ENCODE peak calls at places on chromosomes 3 and 15, in four cellular contexts. One of them, this sample, is unnamed. For H3K4me1, the result is how much of the 10 kb centered on the place peaks cover.

GRCh38 chr3:185586644-185586964 is 509 bp downstream of the SENP2 start:
- DNase-seq in Panc1: no peak
- DNase-seq in right cardiac atrium: no peak
- DNase-seq in pancreas: no peak
- DNase-seq in this sample: no peak

GRCh38 chr3:62631471-62631870 is 243.7 kb downstream of the CADPS start:
- DNase-seq in Panc1: no peak
- DNase-seq in right cardiac atrium: no peak
- DNase-seq in pancreas: no peak
- DNase-seq in this sample: no peak

GRCh38 chr3:140096037-140096436 is 161.1 kb downstream of the CLSTN2 start:
- DNase-seq in Panc1: no peak
- DNase-seq in right cardiac atrium: no peak
- DNase-seq in pancreas: no peak
- DNase-seq in this sample: no peak

GRCh38 chr3:138842483-138843188 is 7.9 kb upstream of the PIK3CB start:
- DNase-seq in Panc1: no peak
- DNase-seq in right cardiac atrium: no peak
- DNase-seq in pancreas: no peak
- DNase-seq in this sample: no peak

GRCh38 chr3:54344601-54345216 is 222.4 kb downstream of the CACNA2D3 start:
- DNase-seq in Panc1: no peak
- DNase-seq in right cardiac atrium: no peak
- DNase-seq in pancreas: no peak
- DNase-seq in this sample: no peak

GRCh38 chr15:80424381-80424780 is 20.2 kb downstream of the ARNT2 start:
- DNase-seq in Panc1: no peak
- DNase-seq in right cardiac atrium: no peak
- DNase-seq in pancreas: no peak
- DNase-seq in this sample: no peak

GRCh38 chr15:47332481-47332880 is 384.8 kb upstream of the SEMA6D start:
- DNase-seq in Panc1: no peak
- DNase-seq in right cardiac atrium: no peak
- DNase-seq in pancreas: no peak
- DNase-seq in this sample: no peak

GRCh38 chr3:43817825-43818224 is 127.1 kb downstream of the ABHD5 start:
- DNase-seq in Panc1: no peak
- DNase-seq in right cardiac atrium: no peak
- DNase-seq in pancreas: no peak
- DNase-seq in this sample: no peak

GRCh38 chr3:184757010-184757651 is 45.3 kb upstream of the MAGEF1 start:
- DNase-seq in Panc1: no peak
- DNase-seq in right cardiac atrium: peak
- DNase-seq in pancreas: no peak
- DNase-seq in this sample: no peak

GRCh38 chr3:117928836-117929235 is 1105.8 kb downstream of the IGSF11 start:
- DNase-seq in Panc1: no peak
- DNase-seq in right cardiac atrium: no peak
- DNase-seq in pancreas: no peak
- DNase-seq in this sample: no peak

GRCh38 chr3:57151021-57151449 is 14.1 kb downstream of the IL17RD start:
- DNase-seq in Panc1: no peak
- DNase-seq in right cardiac atrium: no peak
- DNase-seq in pancreas: no peak
- DNase-seq in this sample: no peak

GRCh38 chr3:100580147-100580546 is 29.3 kb upstream of the ADGRG7 start:
- DNase-seq in Panc1: no peak
- DNase-seq in right cardiac atrium: no peak
- DNase-seq in pancreas: no peak
- DNase-seq in this sample: no peak

GRCh38 chr3:9600597-9600996 is 47.0 kb upstream of the LHFPL4 start:
- DNase-seq in Panc1: no peak
- DNase-seq in right cardiac atrium: peak
- DNase-seq in pancreas: peak
- DNase-seq in this sample: no peak

GRCh38 chr3:194508486-194509449 is 22.0 kb upstream of the ATP13A3 start:
- DNase-seq in Panc1: no peak
- DNase-seq in right cardiac atrium: no peak
- DNase-seq in pancreas: no peak
- DNase-seq in this sample: no peak

GRCh38 chr15:100671858-100672543 is 69.6 kb downstream of the ASB7 start:
- DNase-seq in Panc1: peak
- DNase-seq in right cardiac atrium: peak
- DNase-seq in pancreas: no peak
- DNase-seq in this sample: no peak

GRCh38 chr3:104614564-104614963 is 752.1 kb upstream of the ALCAM start:
- DNase-seq in Panc1: no peak
- DNase-seq in right cardiac atrium: no peak
- DNase-seq in pancreas: no peak
- DNase-seq in this sample: no peak

GRCh38 chr3:149555941-149556340 is 81.4 kb downstream of the TM4SF4 start:
- DNase-seq in Panc1: no peak
- DNase-seq in right cardiac atrium: no peak
- DNase-seq in pancreas: no peak
- DNase-seq in this sample: no peak

GRCh38 chr15:69525543-69525942 is 72.9 kb downstream of the RPLP1 start:
- DNase-seq in Panc1: no peak
- DNase-seq in right cardiac atrium: no peak
- DNase-seq in pancreas: no peak
- DNase-seq in this sample: no peak

GRCh38 chr15:39230205-39230916 is 350.5 kb upstream of the THBS1 start:
- DNase-seq in Panc1: no peak
- DNase-seq in right cardiac atrium: no peak
- DNase-seq in pancreas: no peak
- DNase-seq in this sample: no peak

GRCh38 chr15:74954515-74954914 is 2.1 kb downstream of the RPP25 start:
- DNase-seq in Panc1: no peak
- DNase-seq in right cardiac atrium: peak
- DNase-seq in pancreas: no peak
- DNase-seq in this sample: no peak

GRCh38 chr15:96047255-96047931 is 283.1 kb upstream of the NR2F2 start:
- DNase-seq in Panc1: no peak
- DNase-seq in right cardiac atrium: no peak
- DNase-seq in pancreas: no peak
- DNase-seq in this sample: no peak

GRCh38 chr3:149291178-149291577 is 42.3 kb downstream of the TM4SF18 start:
- DNase-seq in Panc1: no peak
- DNase-seq in right cardiac atrium: no peak
- DNase-seq in pancreas: no peak
- DNase-seq in this sample: no peak

GRCh38 chr15:71679223-71680078 is 130.9 kb upstream of the NR2E3 start:
- DNase-seq in Panc1: no peak
- DNase-seq in right cardiac atrium: no peak
- DNase-seq in pancreas: no peak
- DNase-seq in this sample: no peak

GRCh38 chr3:180420016-180420415 is 181.9 kb upstream of the TTC14 start:
- DNase-seq in Panc1: no peak
- DNase-seq in right cardiac atrium: no peak
- DNase-seq in pancreas: no peak
- DNase-seq in this sample: no peak

GRCh38 chr3:107985496-107985895 is 105.3 kb downstream of the CD47 start:
- DNase-seq in Panc1: no peak
- DNase-seq in right cardiac atrium: no peak
- DNase-seq in pancreas: no peak
- DNase-seq in this sample: no peak

GRCh38 chr15:89732451-89733172 is 18.4 kb downstream of the MESP1 start:
- DNase-seq in Panc1: no peak
- DNase-seq in right cardiac atrium: no peak
- DNase-seq in pancreas: no peak
- DNase-seq in this sample: no peak

GRCh38 chr3:108552267-108553159 is 36.7 kb downstream of the CIP2A start:
- DNase-seq in Panc1: peak
- DNase-seq in right cardiac atrium: no peak
- DNase-seq in pancreas: no peak
- DNase-seq in this sample: no peak

GRCh38 chr3:11549580-11550140 is 94.1 kb downstream of the VGLL4 start:
- DNase-seq in Panc1: no peak
- DNase-seq in right cardiac atrium: no peak
- DNase-seq in pancreas: peak
- DNase-seq in this sample: no peak

DNA sequence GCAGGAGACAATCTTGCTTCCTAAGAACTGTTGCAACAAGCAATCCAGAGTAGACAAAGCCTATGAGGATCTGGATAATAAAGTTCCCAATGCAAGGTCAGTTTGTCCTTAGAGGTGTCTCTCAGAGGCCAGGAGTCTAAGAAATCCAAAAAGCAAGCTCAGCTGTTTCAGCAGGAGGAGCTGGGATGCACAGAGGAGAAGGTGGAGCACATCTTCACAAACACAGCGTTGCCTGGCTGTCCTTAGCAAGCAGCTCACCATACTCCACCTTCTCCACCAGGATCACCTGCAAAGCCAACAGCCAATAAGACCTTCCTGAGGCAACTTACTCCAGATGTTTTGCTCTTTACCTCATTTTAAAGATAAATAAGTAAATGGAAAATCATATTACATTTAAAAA is 365 bp downstream of the ZBED2 start:
- DNase-seq in Panc1: no peak
- DNase-seq in right cardiac atrium: no peak
- DNase-seq in pancreas: no peak
- DNase-seq in this sample: no peak
- H3K27ac ChIP-seq in Panc1: no peak
- H3K27ac ChIP-seq in right cardiac atrium: no peak
- H3K27ac ChIP-seq in pancreas: no peak
- H3K27ac ChIP-seq in this sample: no peak

GRCh38 chr15:53831907-53832793 is 72.7 kb upstream of the WDR72 start:
- DNase-seq in Panc1: no peak
- DNase-seq in right cardiac atrium: no peak
- DNase-seq in pancreas: no peak
- DNase-seq in this sample: no peak
- H3K4me1 ChIP-seq in Panc1: under half
- H3K4me1 ChIP-seq in right cardiac atrium: under half
- H3K4me1 ChIP-seq in pancreas: under half
- H3K4me1 ChIP-seq in this sample: under half

DNA sequence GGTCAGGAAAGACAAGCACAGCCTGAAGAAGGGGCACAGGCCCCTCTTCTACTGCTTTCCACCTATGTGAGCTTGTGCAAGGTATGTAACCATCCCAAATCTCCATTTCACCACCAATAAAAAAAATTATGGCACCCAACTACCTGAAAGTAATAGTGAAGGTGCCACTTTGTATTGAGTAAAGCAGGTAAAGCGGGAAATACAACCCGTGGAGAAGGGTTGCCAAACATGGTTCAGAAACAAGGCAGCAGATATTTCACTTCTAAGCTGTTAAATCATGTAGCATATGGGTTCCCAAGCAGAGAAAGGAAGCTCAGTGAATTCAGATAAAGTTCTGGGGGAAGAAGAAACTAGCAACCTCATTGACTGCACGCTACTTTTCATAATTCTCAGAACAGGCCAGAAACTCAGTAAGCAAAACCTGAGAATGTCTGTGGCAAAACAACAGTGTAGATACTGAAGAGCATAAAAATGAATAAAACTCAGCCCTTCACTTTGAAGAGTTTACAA is 4.1 kb downstream of the PLOD2 start:
- DNase-seq in Panc1: no peak
- DNase-seq in right cardiac atrium: no peak
- DNase-seq in pancreas: no peak
- DNase-seq in this sample: no peak
- H3K27ac ChIP-seq in Panc1: peak
- H3K27ac ChIP-seq in right cardiac atrium: peak
- H3K27ac ChIP-seq in pancreas: peak
- H3K27ac ChIP-seq in this sample: peak

GRCh38 chr3:50164056-50164455 is 8.9 kb downstream of the SEMA3F start:
- DNase-seq in Panc1: no peak
- DNase-seq in right cardiac atrium: peak
- DNase-seq in pancreas: peak
- DNase-seq in this sample: peak
- H3K4me1 ChIP-seq in Panc1: half or more
- H3K4me1 ChIP-seq in right cardiac atrium: under half
- H3K4me1 ChIP-seq in pancreas: under half
- H3K4me1 ChIP-seq in this sample: under half

DNA sequence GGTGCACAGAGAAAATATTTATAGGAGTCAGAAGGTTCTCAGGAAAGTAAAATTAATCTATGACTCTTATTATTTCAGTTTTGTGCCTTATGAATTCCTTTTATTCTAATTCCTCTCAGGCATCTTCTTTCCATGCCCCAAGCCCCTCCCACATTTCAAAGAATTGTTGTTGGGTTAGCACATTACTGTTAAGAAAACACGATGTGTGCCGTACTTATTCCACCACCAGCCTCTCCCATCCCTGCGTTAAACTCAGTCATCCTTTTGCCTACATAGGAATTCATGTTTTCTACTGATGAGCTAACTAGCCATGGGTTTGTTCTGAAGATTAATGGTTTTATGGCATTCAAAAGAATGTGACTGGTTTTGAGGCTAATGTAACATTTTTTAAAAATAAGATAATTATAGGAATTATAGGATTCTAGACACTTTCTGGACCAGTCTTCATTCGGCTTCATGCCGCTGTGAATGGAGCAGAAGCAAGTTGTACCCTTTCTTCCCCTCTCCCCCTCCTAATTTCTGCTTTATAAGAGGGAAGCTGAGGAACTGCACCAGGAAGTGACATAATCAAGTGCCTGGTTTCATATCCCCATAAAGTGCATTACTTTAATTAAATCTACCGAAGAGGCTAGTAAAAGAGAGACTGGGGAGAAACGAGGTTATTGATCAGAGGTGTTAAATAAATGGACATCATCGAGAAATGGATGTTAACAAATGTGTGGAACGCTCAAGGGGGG is 12.3 kb upstream of the MB21D2 start:
- DNase-seq in Panc1: no peak
- DNase-seq in right cardiac atrium: no peak
- DNase-seq in pancreas: no peak
- DNase-seq in this sample: no peak
- H3K27ac ChIP-seq in Panc1: no peak
- H3K27ac ChIP-seq in right cardiac atrium: no peak
- H3K27ac ChIP-seq in pancreas: no peak
- H3K27ac ChIP-seq in this sample: no peak

GRCh38 chr3:113179235-113179829 is 32.0 kb upstream of the BOC start:
- DNase-seq in Panc1: no peak
- DNase-seq in right cardiac atrium: no peak
- DNase-seq in pancreas: no peak
- DNase-seq in this sample: no peak
- H3K4me1 ChIP-seq in Panc1: under half
- H3K4me1 ChIP-seq in right cardiac atrium: under half
- H3K4me1 ChIP-seq in pancreas: under half
- H3K4me1 ChIP-seq in this sample: under half